ENCODE peak calls at places on chromosomes 16 and 17, in ten cellular contexts. One of them, this sample, is unnamed.

GRCh38 chr17:37518816-37519215 is 29.1 kb downstream of the DUSP14 start:
- DNase-seq in Peyer's patch: no peak
- DNase-seq in CD8-positive, alpha-beta T cell: no peak
- DNase-seq in left lung: no peak
- DNase-seq in kidney epithelial cell: no peak
- DNase-seq in HCT116: no peak
- DNase-seq in left ventricle myocardium inferior: no peak
- DNase-seq in heart right ventricle: no peak
- DNase-seq in psoas muscle: no peak
- DNase-seq in stomach: no peak
- DNase-seq in this sample: no peak

GRCh38 chr17:58052951-58053715 is 30.1 kb upstream of the DYNLL2 start:
- DNase-seq in Peyer's patch: no peak
- DNase-seq in CD8-positive, alpha-beta T cell: no peak
- DNase-seq in left lung: no peak
- DNase-seq in kidney epithelial cell: no peak
- DNase-seq in HCT116: no peak
- DNase-seq in left ventricle myocardium inferior: no peak
- DNase-seq in heart right ventricle: no peak
- DNase-seq in psoas muscle: no peak
- DNase-seq in stomach: no peak
- DNase-seq in this sample: no peak

GRCh38 chr17:19578545-19578944 is 44.9 kb downstream of the SLC47A1 start:
- DNase-seq in Peyer's patch: no peak
- DNase-seq in CD8-positive, alpha-beta T cell: no peak
- DNase-seq in left lung: no peak
- DNase-seq in kidney epithelial cell: no peak
- DNase-seq in HCT116: no peak
- DNase-seq in left ventricle myocardium inferior: no peak
- DNase-seq in heart right ventricle: no peak
- DNase-seq in psoas muscle: no peak
- DNase-seq in stomach: no peak
- DNase-seq in this sample: no peak

GRCh38 chr16:87713469-87714229 is 52.1 kb downstream of the KLHDC4 start:
- DNase-seq in Peyer's patch: no peak
- DNase-seq in CD8-positive, alpha-beta T cell: peak; percentile 59
- DNase-seq in left lung: no peak
- DNase-seq in kidney epithelial cell: no peak
- DNase-seq in HCT116: no peak
- DNase-seq in left ventricle myocardium inferior: no peak
- DNase-seq in heart right ventricle: no peak
- DNase-seq in psoas muscle: no peak
- DNase-seq in stomach: no peak
- DNase-seq in this sample: no peak

GRCh38 chr16:68401871-68402747 is 46.2 kb downstream of the SMPD3 start:
- DNase-seq in Peyer's patch: no peak
- DNase-seq in CD8-positive, alpha-beta T cell: no peak
- DNase-seq in left lung: no peak
- DNase-seq in kidney epithelial cell: no peak
- DNase-seq in HCT116: no peak
- DNase-seq in left ventricle myocardium inferior: no peak
- DNase-seq in heart right ventricle: no peak
- DNase-seq in psoas muscle: no peak
- DNase-seq in stomach: no peak
- DNase-seq in this sample: no peak

GRCh38 chr17:48472485-48473281 is 42.7 kb upstream of the SKAP1 start:
- DNase-seq in Peyer's patch: no peak
- DNase-seq in CD8-positive, alpha-beta T cell: no peak
- DNase-seq in left lung: no peak
- DNase-seq in kidney epithelial cell: peak; percentile 74
- DNase-seq in HCT116: peak; percentile 60
- DNase-seq in left ventricle myocardium inferior: no peak
- DNase-seq in heart right ventricle: no peak
- DNase-seq in psoas muscle: no peak
- DNase-seq in stomach: no peak
- DNase-seq in this sample: no peak

GRCh38 chr16:8204096-8204495 is 386.2 kb downstream of the TMEM114 start:
- DNase-seq in Peyer's patch: no peak
- DNase-seq in CD8-positive, alpha-beta T cell: no peak
- DNase-seq in left lung: no peak
- DNase-seq in kidney epithelial cell: no peak
- DNase-seq in HCT116: no peak
- DNase-seq in left ventricle myocardium inferior: no peak
- DNase-seq in heart right ventricle: no peak
- DNase-seq in psoas muscle: no peak
- DNase-seq in stomach: no peak
- DNase-seq in this sample: no peak

GRCh38 chr16:69520800-69521602 is 44.8 kb upstream of the NFAT5 start:
- DNase-seq in Peyer's patch: no peak
- DNase-seq in CD8-positive, alpha-beta T cell: no peak
- DNase-seq in left lung: no peak
- DNase-seq in kidney epithelial cell: no peak
- DNase-seq in HCT116: no peak
- DNase-seq in left ventricle myocardium inferior: no peak
- DNase-seq in heart right ventricle: no peak
- DNase-seq in psoas muscle: no peak
- DNase-seq in stomach: no peak
- DNase-seq in this sample: no peak

GRCh38 chr16:721765-722481 is 977 bp downstream of the ANTKMT start:
- DNase-seq in Peyer's patch: no peak
- DNase-seq in CD8-positive, alpha-beta T cell: peak; percentile 47
- DNase-seq in left lung: no peak
- DNase-seq in kidney epithelial cell: no peak
- DNase-seq in HCT116: no peak
- DNase-seq in left ventricle myocardium inferior: no peak
- DNase-seq in heart right ventricle: no peak
- DNase-seq in psoas muscle: no peak
- DNase-seq in stomach: no peak
- DNase-seq in this sample: no peak

GRCh38 chr17:42124256-42124655 is 1.7 kb downstream of the HSPB9 start:
- DNase-seq in Peyer's patch: no peak
- DNase-seq in CD8-positive, alpha-beta T cell: no peak
- DNase-seq in left lung: no peak
- DNase-seq in kidney epithelial cell: no peak
- DNase-seq in HCT116: no peak
- DNase-seq in left ventricle myocardium inferior: no peak
- DNase-seq in heart right ventricle: no peak
- DNase-seq in psoas muscle: no peak
- DNase-seq in stomach: no peak
- DNase-seq in this sample: no peak
- H3K36me3 ChIP-seq in Peyer's patch: no peaks in the 10 kb centered on the region
- H3K36me3 ChIP-seq in CD8-positive, alpha-beta T cell: peaks cover 38% of the 10 kb centered on the region
- H3K36me3 ChIP-seq in left lung: no peaks in the 10 kb centered on the region
- H3K36me3 ChIP-seq in kidney epithelial cell: peaks cover 2% of the 10 kb centered on the region
- H3K36me3 ChIP-seq in HCT116: peaks cover 36% of the 10 kb centered on the region
- H3K36me3 ChIP-seq in left ventricle myocardium inferior: peaks cover 48% of the 10 kb centered on the region
- H3K36me3 ChIP-seq in heart right ventricle: peaks cover 18% of the 10 kb centered on the region
- H3K36me3 ChIP-seq in psoas muscle: peaks cover 51% of the 10 kb centered on the region
- H3K36me3 ChIP-seq in stomach: peaks cover 55% of the 10 kb centered on the region
- H3K36me3 ChIP-seq in this sample: peaks cover 25% of the 10 kb centered on the region

DNA sequence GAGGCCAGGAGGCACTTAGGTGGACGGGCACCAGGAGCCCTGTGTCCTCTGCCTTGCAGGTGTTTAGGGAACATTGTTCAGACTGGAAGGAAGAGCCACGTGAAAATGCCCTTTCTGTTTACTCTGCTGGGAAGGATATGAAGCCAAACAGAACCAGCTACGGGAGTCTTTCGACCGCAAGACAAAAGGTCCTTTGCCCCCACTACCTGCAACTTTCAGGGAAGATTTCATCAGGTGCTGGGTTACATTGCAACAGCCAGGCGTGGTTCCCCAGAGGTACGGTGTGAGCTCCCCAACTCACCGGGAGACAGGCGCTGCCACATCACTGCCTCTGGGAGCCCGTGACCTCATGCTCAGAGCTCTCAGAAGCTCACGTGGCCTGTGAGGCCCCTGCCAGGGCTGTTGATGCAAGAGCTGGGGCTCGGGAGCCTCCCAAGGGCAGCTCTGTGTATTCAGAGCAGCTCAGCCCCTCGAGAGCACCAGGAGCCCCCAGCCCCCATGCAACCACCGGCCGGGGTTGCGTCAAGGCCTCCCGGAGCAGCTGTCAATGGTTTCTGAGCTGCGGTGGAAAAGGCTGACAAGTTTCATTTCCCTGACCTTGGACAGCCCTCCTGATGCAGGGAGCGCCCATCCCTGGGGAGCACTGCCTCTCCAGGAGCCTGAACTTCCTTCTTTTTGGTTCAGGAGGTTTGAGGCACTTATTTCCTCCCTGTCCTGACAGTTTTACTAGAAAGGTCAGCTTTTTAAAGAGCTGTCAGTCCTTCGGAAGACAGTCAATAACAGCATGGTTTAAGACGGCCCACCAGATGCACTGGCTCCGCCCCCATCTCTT is 42.1 kb downstream of the TBC1D16 start:
- DNase-seq in Peyer's patch: peak; percentile 69
- DNase-seq in CD8-positive, alpha-beta T cell: peak; percentile 44
- DNase-seq in left lung: peak; percentile 85
- DNase-seq in kidney epithelial cell: peak; percentile 28
- DNase-seq in HCT116: no peak
- DNase-seq in left ventricle myocardium inferior: peak; percentile 81
- DNase-seq in heart right ventricle: peak; percentile 70
- DNase-seq in psoas muscle: peak; percentile 87
- DNase-seq in stomach: peak; percentile 80
- DNase-seq in this sample: no peak
- TF ChIP-seq CTCF in Peyer's patch: no peak
- TF ChIP-seq CTCF in CD8-positive, alpha-beta T cell: no peak
- TF ChIP-seq CTCF in left lung: no peak
- TF ChIP-seq CTCF in kidney epithelial cell: no peak
- TF ChIP-seq CTCF in HCT116: no peak
- TF ChIP-seq CTCF in left ventricle myocardium inferior: no peak
- TF ChIP-seq CTCF in heart right ventricle: no peak
- TF ChIP-seq CTCF in psoas muscle: no peak
- TF ChIP-seq CTCF in stomach: no peak
- TF ChIP-seq CTCF in this sample: no peak

GRCh38 chr17:76844485-76844829 is 23.7 kb upstream of the MGAT5B start:
- DNase-seq in Peyer's patch: no peak
- DNase-seq in CD8-positive, alpha-beta T cell: no peak
- DNase-seq in left lung: no peak
- DNase-seq in kidney epithelial cell: no peak
- DNase-seq in HCT116: no peak
- DNase-seq in left ventricle myocardium inferior: no peak
- DNase-seq in heart right ventricle: no peak
- DNase-seq in psoas muscle: no peak
- DNase-seq in stomach: no peak
- DNase-seq in this sample: no peak
- H3K27me3 ChIP-seq in Peyer's patch: no peaks in the 10 kb centered on the region
- H3K27me3 ChIP-seq in CD8-positive, alpha-beta T cell: peaks cover 23% of the 10 kb centered on the region
- H3K27me3 ChIP-seq in left lung: peaks cover 65% of the 10 kb centered on the region
- H3K27me3 ChIP-seq in kidney epithelial cell: peaks cover 37% of the 10 kb centered on the region
- H3K27me3 ChIP-seq in HCT116: peaks cover 31% of the 10 kb centered on the region
- H3K27me3 ChIP-seq in left ventricle myocardium inferior: peaks cover 86% of the 10 kb centered on the region
- H3K27me3 ChIP-seq in heart right ventricle: peaks cover 50% of the 10 kb centered on the region
- H3K27me3 ChIP-seq in psoas muscle: no peaks in the 10 kb centered on the region
- H3K27me3 ChIP-seq in stomach: peaks cover 4% of the 10 kb centered on the region
- H3K27me3 ChIP-seq in this sample: peaks cover 18% of the 10 kb centered on the region

GRCh38 chr17:7010523-7010922 is 1.9 kb upstream of the RNASEK start:
- DNase-seq in Peyer's patch: no peak
- DNase-seq in CD8-positive, alpha-beta T cell: no peak
- DNase-seq in left lung: no peak
- DNase-seq in kidney epithelial cell: no peak
- DNase-seq in HCT116: no peak
- DNase-seq in left ventricle myocardium inferior: no peak
- DNase-seq in heart right ventricle: no peak
- DNase-seq in psoas muscle: no peak
- DNase-seq in stomach: no peak
- DNase-seq in this sample: no peak
- H3K36me3 ChIP-seq in Peyer's patch: no peaks in the 10 kb centered on the region
- H3K36me3 ChIP-seq in CD8-positive, alpha-beta T cell: no peaks in the 10 kb centered on the region
- H3K36me3 ChIP-seq in left lung: no peaks in the 10 kb centered on the region
- H3K36me3 ChIP-seq in kidney epithelial cell: peaks cover 1% of the 10 kb centered on the region
- H3K36me3 ChIP-seq in HCT116: no peaks in the 10 kb centered on the region
- H3K36me3 ChIP-seq in left ventricle myocardium inferior: peaks cover 13% of the 10 kb centered on the region
- H3K36me3 ChIP-seq in heart right ventricle: no peaks in the 10 kb centered on the region
- H3K36me3 ChIP-seq in psoas muscle: peaks cover 16% of the 10 kb centered on the region
- H3K36me3 ChIP-seq in stomach: peaks cover 42% of the 10 kb centered on the region
- H3K36me3 ChIP-seq in this sample: peaks cover 5% of the 10 kb centered on the region

GRCh38 chr17:43003542-43004172 is 2.9 kb upstream of the IFI35 start:
- DNase-seq in Peyer's patch: no peak
- DNase-seq in CD8-positive, alpha-beta T cell: no peak
- DNase-seq in left lung: no peak
- DNase-seq in kidney epithelial cell: no peak
- DNase-seq in HCT116: peak; percentile 61
- DNase-seq in left ventricle myocardium inferior: no peak
- DNase-seq in heart right ventricle: no peak
- DNase-seq in psoas muscle: peak; percentile 53
- DNase-seq in stomach: no peak
- DNase-seq in this sample: no peak

GRCh38 chr17:43011728-43012472 is 5.3 kb downstream of the IFI35 start:
- DNase-seq in Peyer's patch: no peak
- DNase-seq in CD8-positive, alpha-beta T cell: no peak
- DNase-seq in left lung: no peak
- DNase-seq in kidney epithelial cell: no peak
- DNase-seq in HCT116: no peak
- DNase-seq in left ventricle myocardium inferior: no peak
- DNase-seq in heart right ventricle: no peak
- DNase-seq in psoas muscle: no peak
- DNase-seq in stomach: no peak
- DNase-seq in this sample: no peak

GRCh38 chr17:43010667-43011308 is 4.2 kb downstream of the IFI35 start:
- DNase-seq in Peyer's patch: no peak
- DNase-seq in CD8-positive, alpha-beta T cell: no peak
- DNase-seq in left lung: no peak
- DNase-seq in kidney epithelial cell: no peak
- DNase-seq in HCT116: peak; percentile 71
- DNase-seq in left ventricle myocardium inferior: no peak
- DNase-seq in heart right ventricle: no peak
- DNase-seq in psoas muscle: no peak
- DNase-seq in stomach: no peak
- DNase-seq in this sample: no peak

GRCh38 chr17:43006639-43007551 is at the start of gene IFI35:
- DNase-seq in Peyer's patch: peak; percentile 91
- DNase-seq in CD8-positive, alpha-beta T cell: peak; percentile 84
- DNase-seq in left lung: peak; percentile 90
- DNase-seq in kidney epithelial cell: peak; percentile 56
- DNase-seq in HCT116: peak; percentile 42
- DNase-seq in left ventricle myocardium inferior: peak; percentile 85
- DNase-seq in heart right ventricle: peak; percentile 89
- DNase-seq in psoas muscle: peak; percentile 83
- DNase-seq in stomach: peak; percentile 90
- DNase-seq in this sample: peak; percentile 51
- TF ChIP-seq CTCF in Peyer's patch: peak; percentile 67
- TF ChIP-seq CTCF in CD8-positive, alpha-beta T cell: peak; percentile 57
- TF ChIP-seq CTCF in left lung: peak; percentile 18
- TF ChIP-seq CTCF in kidney epithelial cell: peak; percentile 45
- TF ChIP-seq CTCF in HCT116: peak; percentile 3
- TF ChIP-seq CTCF in left ventricle myocardium inferior: peak; percentile 61
- TF ChIP-seq CTCF in heart right ventricle: peak; percentile 34
- TF ChIP-seq CTCF in psoas muscle: peak; percentile 25
- TF ChIP-seq CTCF in stomach: no peak
- TF ChIP-seq CTCF in this sample: peak; percentile 37

GRCh38 chr17:79338142-79338541 is 263.5 kb downstream of the ENGASE start:
- DNase-seq in Peyer's patch: no peak
- DNase-seq in CD8-positive, alpha-beta T cell: no peak
- DNase-seq in left lung: no peak
- DNase-seq in kidney epithelial cell: no peak
- DNase-seq in HCT116: no peak
- DNase-seq in left ventricle myocardium inferior: no peak
- DNase-seq in heart right ventricle: no peak
- DNase-seq in psoas muscle: no peak
- DNase-seq in stomach: no peak
- DNase-seq in this sample: no peak
- H3K27me3 ChIP-seq in Peyer's patch: no peaks in the 10 kb centered on the region
- H3K27me3 ChIP-seq in CD8-positive, alpha-beta T cell: no peaks in the 10 kb centered on the region
- H3K27me3 ChIP-seq in left lung: peaks cover 43% of the 10 kb centered on the region
- H3K27me3 ChIP-seq in kidney epithelial cell: peaks cover 3% of the 10 kb centered on the region
- H3K27me3 ChIP-seq in HCT116: peaks cover 84% of the 10 kb centered on the region
- H3K27me3 ChIP-seq in left ventricle myocardium inferior: peaks cover 96% of the 10 kb centered on the region
- H3K27me3 ChIP-seq in heart right ventricle: peaks cover 11% of the 10 kb centered on the region
- H3K27me3 ChIP-seq in psoas muscle: no peaks in the 10 kb centered on the region
- H3K27me3 ChIP-seq in stomach: no peaks in the 10 kb centered on the region
- H3K27me3 ChIP-seq in this sample: peaks cover 4% of the 10 kb centered on the region

GRCh38 chr16:23400387-23400930 is 52.5 kb downstream of the COG7 start:
- DNase-seq in Peyer's patch: no peak
- DNase-seq in CD8-positive, alpha-beta T cell: no peak
- DNase-seq in left lung: no peak
- DNase-seq in kidney epithelial cell: no peak
- DNase-seq in HCT116: no peak
- DNase-seq in left ventricle myocardium inferior: no peak
- DNase-seq in heart right ventricle: no peak
- DNase-seq in psoas muscle: no peak
- DNase-seq in stomach: no peak
- DNase-seq in this sample: no peak
- H3K36me3 ChIP-seq in Peyer's patch: no peaks in the 10 kb centered on the region
- H3K36me3 ChIP-seq in CD8-positive, alpha-beta T cell: peaks cover 43% of the 10 kb centered on the region
- H3K36me3 ChIP-seq in left lung: no peaks in the 10 kb centered on the region
- H3K36me3 ChIP-seq in kidney epithelial cell: no peaks in the 10 kb centered on the region
- H3K36me3 ChIP-seq in HCT116: peaks cover 16% of the 10 kb centered on the region
- H3K36me3 ChIP-seq in left ventricle myocardium inferior: peaks cover 90% of the 10 kb centered on the region
- H3K36me3 ChIP-seq in heart right ventricle: peaks cover 12% of the 10 kb centered on the region
- H3K36me3 ChIP-seq in psoas muscle: peaks cover 68% of the 10 kb centered on the region
- H3K36me3 ChIP-seq in stomach: peaks cover 100% of the 10 kb centered on the region
- H3K36me3 ChIP-seq in this sample: peaks cover 26% of the 10 kb centered on the region

This sample was measured in BJ.